ENCODE peak calls at places on chromosome 17, in six cellular contexts. E is HT1080, W is T-helper 9 cell, M is nucleus accumbens, O is activated T-helper 1 cell treated with Interleukin-2 at 50 U/mL for 16 hours, C is HS-27A. B is an unnamed sample.

GRCh38 chr17:9531080-9531479 is 44.5 kb downstream of the STX8 start:
- DNase-seq in W (no peak), O (no peak), M (no peak), C (no peak), E (no peak), B (no peak)

GRCh38 chr17:3887811-3888210 is 5.0 kb downstream of the CAMKK1 start:
- DNase-seq in O (no peak), M (no peak), W (no peak), E (peak; percentile 16), C (no peak), B (peak; percentile 30)

GRCh38 chr17:79603771-79604170 is 7.1 kb downstream of the RBFOX3 start:
- DNase-seq in E (no peak), O (no peak), M (no peak), C (no peak), W (no peak), B (no peak)

GRCh38 chr17:74339537-74340195 is 13.6 kb downstream of the KIF19 start:
- DNase-seq in M (no peak), C (no peak), O (no peak), W (no peak), E (no peak), B (peak; percentile 44)

GRCh38 chr17:57670769-57671545 is 74.1 kb downstream of the CCDC182 start:
- DNase-seq in O (no peak), M (no peak), C (no peak), E (no peak), W (no peak), B (no peak)

GRCh38 chr17:78674595-78675315 is 97.6 kb upstream of the DNAH17 start:
- DNase-seq in E (no peak), W (no peak), C (no peak), O (no peak), M (no peak), B (peak; percentile 12)

GRCh38 chr17:78802459-78802858 is 20.4 kb upstream of the CYTH1 start:
- DNase-seq in E (no peak), C (no peak), O (no peak), M (no peak), W (no peak), B (no peak)

GRCh38 chr17:231191-231965 is 49.9 kb upstream of the DOC2B start:
- DNase-seq in W (no peak), C (no peak), O (no peak), M (no peak), E (no peak), B (no peak)

GRCh38 chr17:27760069-27760885 is 40.1 kb downstream of the NOS2 start:
- DNase-seq in E (peak; percentile 53), M (peak; percentile 8), W (peak; percentile 69), C (no peak), O (peak; percentile 54), B (peak; percentile 61)